ENCODE peak calls at places on chromosomes 11 and 22, in eight cellular contexts. G is KG1; M is PC-3; V is anterior cingulate cortex; W is naive thymus-derived CD8-positive, alpha-beta T cell; Z is fibroblast of mammary gland; D is activated effector memory CD4-positive, alpha-beta T cell treated with Interleukin-2 at 50 U/mL for 16 hours; L is HTR-8/SVneo. P is an unnamed sample.

GRCh38 chr11:86167499-86168161 is 76.9 kb upstream of the EED start:
- DNase-seq in G (no peak), M (peak), V (no peak), W (no peak), Z (peak), D (no peak), L (no peak), P (peak)

GRCh38 chr11:71293961-71294782 is 41.8 kb upstream of the SHANK2 start:
- DNase-seq in G (no peak), M (no peak), V (no peak), W (no peak), Z (no peak), D (no peak), L (no peak), P (no peak)

GRCh38 chr11:67082071-67082791 is 25.6 kb downstream of the RHOD start:
- DNase-seq in G (no peak), M (no peak), V (no peak), W (peak), Z (peak), D (no peak), L (no peak), P (no peak)

GRCh38 chr11:60363542-60364525 is 14.5 kb upstream of the MS4A7 start:
- DNase-seq in G (peak), M (peak), V (no peak), W (peak), Z (peak), D (peak), L (peak), P (peak)

GRCh38 chr11:16815047-16815767 is 76.8 kb downstream of the C11orf58 start:
- DNase-seq in G (no peak), M (no peak), V (no peak), W (no peak), Z (peak), D (no peak), L (no peak), P (peak)

GRCh38 chr11:84140386-84141169 is 854.4 kb upstream of the CCDC90B start:
- DNase-seq in G (no peak), M (no peak), V (no peak), W (no peak), Z (no peak), D (no peak), L (no peak), P (no peak)

GRCh38 chr11:111408789-111409727 is 30.0 kb upstream of the POU2AF1 start:
- DNase-seq in G (no peak), M (no peak), V (no peak), W (no peak), Z (peak), D (no peak), L (no peak), P (peak)

GRCh38 chr22:49968831-49969661 is 8.5 kb downstream of the PIM3 start:
- DNase-seq in G (no peak), M (no peak), V (no peak), W (peak), Z (no peak), D (no peak), L (no peak), P (no peak)

GRCh38 chr11:111604392-111605009 is 2.3 kb downstream of the SIK2 start:
- DNase-seq in G (peak), M (peak), V (no peak), W (no peak), Z (peak), D (no peak), L (peak), P (peak)

GRCh38 chr11:108733479-108734116 is 68.7 kb downstream of the DDX10 start:
- DNase-seq in G (no peak), M (peak), V (no peak), W (no peak), Z (peak), D (no peak), L (no peak), P (peak)

GRCh38 chr11:44530413-44531115 is 34.9 kb upstream of the CD82 start:
- DNase-seq in G (peak), M (peak), V (no peak), W (no peak), Z (peak), D (no peak), L (no peak), P (peak)

GRCh38 chr11:3153291-3153861 is 11.7 kb downstream of the OSBPL5 start:
- DNase-seq in G (no peak), M (no peak), V (no peak), W (no peak), Z (peak), D (no peak), L (no peak), P (peak)

GRCh38 chr11:120674537-120674936 is 163.0 kb downstream of the GRIK4 start:
- DNase-seq in G (no peak), M (no peak), V (no peak), W (no peak), Z (no peak), D (no peak), L (peak), P (peak)

GRCh38 chr11:11984563-11984962 is 23.9 kb downstream of the DKK3 start:
- DNase-seq in G (no peak), M (no peak), V (no peak), W (no peak), Z (no peak), D (no peak), L (no peak), P (no peak)

GRCh38 chr11:11706022-11706421 is 84.2 kb upstream of the GALNT18 start:
- DNase-seq in G (no peak), M (peak), V (no peak), W (no peak), Z (peak), D (no peak), L (no peak), P (no peak)

GRCh38 chr22:26656896-26657851 is at the start of gene MIAT:
- DNase-seq in G (no peak), M (no peak), V (peak), W (peak), Z (no peak), D (peak), L (no peak), P (no peak)

GRCh38 chr11:35308157-35308556 is 111.2 kb downstream of the SLC1A2 start:
- DNase-seq in G (no peak), M (no peak), V (no peak), W (no peak), Z (no peak), D (no peak), L (no peak), P (no peak)

GRCh38 chr22:23251445-23252093 is 71.3 kb downstream of the BCR start:
- DNase-seq in G (no peak), M (peak), V (no peak), W (no peak), Z (peak), D (no peak), L (no peak), P (peak)

GRCh38 chr11:64249563-64250405 is 1.5 kb upstream of the PLCB3 start:
- DNase-seq in G (no peak), M (no peak), V (no peak), W (no peak), Z (no peak), D (no peak), L (no peak), P (no peak)

GRCh38 chr11:111819161-111820058 is 52.0 kb downstream of the ALG9 start:
- DNase-seq in G (no peak), M (no peak), V (no peak), W (no peak), Z (peak), D (no peak), L (no peak), P (peak)

GRCh38 chr11:128018692-128019091 is 568.7 kb downstream of the ETS1 start:
- DNase-seq in G (no peak), M (no peak), V (no peak), W (no peak), Z (no peak), D (no peak), L (no peak), P (no peak)

GRCh38 chr11:87871071-87871470 is 304.2 kb downstream of the RAB38 start:
- DNase-seq in G (no peak), M (no peak), V (no peak), W (no peak), Z (no peak), D (no peak), L (no peak), P (no peak)

GRCh38 chr11:125244166-125244565 is 79.6 kb downstream of the PKNOX2 start:
- DNase-seq in G (no peak), M (no peak), V (no peak), W (no peak), Z (no peak), D (no peak), L (no peak), P (no peak)

GRCh38 chr11:31986201-31986889 is 104.5 kb upstream of the RCN1 start:
- DNase-seq in G (no peak), M (no peak), V (no peak), W (no peak), Z (no peak), D (no peak), L (no peak), P (no peak)

P was measured in fibroblast of the aortic adventitia.